ENCODE peak calls at places on chromosomes 3 and 15, in nine cellular contexts. W, S, U, Y, C, Q, I, N and F are unnamed samples.

GRCh38 chr15:50543556-50543955 is 2.9 kb downstream of the USP50 start:
- DNase-seq in W (no peak), S (no peak), U (no peak), Y (no peak), C (no peak), Q (peak; percentile 9), I (no peak), N (no peak), F (no peak)

GRCh38 chr3:152241142-152242067 is 27.3 kb upstream of the MBNL1 start:
- DNase-seq in W (no peak), S (no peak), U (no peak), Y (peak; percentile 57), C (no peak), Q (no peak), I (no peak), N (no peak), F (no peak)

GRCh38 chr15:41832875-41833274 is 5.0 kb downstream of the JMJD7 start:
- DNase-seq in W (no peak), S (no peak), U (no peak), Y (no peak), C (peak; percentile 48), Q (no peak), I (no peak), N (no peak), F (no peak)

GRCh38 chr3:134242649-134243637 is 7.7 kb downstream of the RYK start:
- DNase-seq in W (no peak), S (no peak), U (no peak), Y (peak; percentile 41), C (no peak), Q (peak; percentile 92), I (peak; percentile 18), N (no peak), F (peak; percentile 71)

GRCh38 chr3:133691410-133692107 is 29.8 kb upstream of the TOPBP1 start:
- DNase-seq in W (no peak), S (no peak), U (no peak), Y (no peak), C (no peak), Q (peak; percentile 8), I (no peak), N (no peak), F (no peak)

GRCh38 chr3:52128118-52128683 is 26.0 kb downstream of the POC1A start:
- DNase-seq in W (no peak), S (no peak), U (no peak), Y (peak; percentile 79), C (peak; percentile 53), Q (peak; percentile 70), I (no peak), N (no peak), F (peak; percentile 26)

GRCh38 chr3:142509079-142509478 is 61.2 kb upstream of the XRN1 start:
- DNase-seq in W (no peak), S (no peak), U (no peak), Y (no peak), C (no peak), Q (no peak), I (no peak), N (no peak), F (no peak)

GRCh38 chr3:30527720-30528119 is 78.7 kb upstream of the TGFBR2 start:
- DNase-seq in W (no peak), S (no peak), U (no peak), Y (peak; percentile 96), C (no peak), Q (no peak), I (no peak), N (no peak), F (no peak)

GRCh38 chr3:89395996-89396395 is 288.6 kb downstream of the EPHA3 start:
- DNase-seq in W (no peak), S (no peak), U (no peak), Y (no peak), C (no peak), Q (no peak), I (no peak), N (no peak), F (no peak)

GRCh38 chr3:189372205-189372764 is 200.5 kb downstream of the TPRG1 start:
- DNase-seq in W (no peak), S (no peak), U (no peak), Y (no peak), C (no peak), Q (no peak), I (no peak), N (no peak), F (no peak)

GRCh38 chr15:79133309-79133708 is 42.7 kb upstream of the RASGRF1 start:
- DNase-seq in W (no peak), S (no peak), U (no peak), Y (no peak), C (no peak), Q (no peak), I (no peak), N (no peak), F (no peak)

GRCh38 chr3:196537319-196537984 is 22.3 kb upstream of the SMCO1 start:
- DNase-seq in W (peak; percentile 37), S (peak; percentile 49), U (no peak), Y (no peak), C (peak; percentile 52), Q (peak; percentile 13), I (peak; percentile 65), N (peak; percentile 72), F (no peak)

GRCh38 chr3:133591271-133591742 is 17.8 kb downstream of the CDV3 start:
- DNase-seq in W (no peak), S (no peak), U (no peak), Y (peak; percentile 45), C (no peak), Q (peak; percentile 43), I (no peak), N (no peak), F (no peak)

GRCh38 chr3:41874022-41874421 is 87.9 kb downstream of the ULK4 start:
- DNase-seq in W (no peak), S (no peak), U (no peak), Y (no peak), C (no peak), Q (no peak), I (no peak), N (no peak), F (no peak)

GRCh38 chr3:14452676-14453367 is 50.4 kb downstream of the SLC6A6 start:
- DNase-seq in W (peak; percentile 88), S (no peak), U (peak; percentile 87), Y (peak; percentile 100), C (peak; percentile 94), Q (peak; percentile 98), I (peak; percentile 88), N (no peak), F (peak; percentile 99)

DNA sequence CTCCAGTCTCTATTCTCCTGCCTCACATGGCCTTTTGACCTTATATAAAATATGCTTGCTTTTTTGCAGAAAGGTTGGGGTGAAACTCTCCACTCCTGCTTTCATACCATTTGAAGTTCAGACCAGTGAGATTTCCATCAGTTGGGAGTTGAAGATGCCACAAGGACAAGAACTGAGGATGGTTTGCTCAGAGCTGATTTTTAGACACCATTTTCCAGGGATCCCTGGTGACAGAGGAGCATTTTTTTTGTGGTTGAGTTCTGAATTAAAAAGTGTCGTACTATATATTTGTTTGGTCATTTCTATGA is 8.8 kb upstream of the TM4SF1 start:
- DNase-seq in W (no peak), S (no peak), U (no peak), Y (no peak), C (no peak), Q (no peak), I (no peak), N (no peak), F (no peak)
- H3K4me3 ChIP-seq in W (no peak overlapping the region), S (no peak overlapping the region), U (no peak overlapping the region), Y (no peak overlapping the region), C (no peak overlapping the region), Q (no peak overlapping the region), I (no peak overlapping the region), N (no peak overlapping the region), F (no peak overlapping the region)

GRCh38 chr3:78900879-78901278 is 866.9 kb downstream of the ROBO1 start:
- DNase-seq in W (no peak), S (no peak), U (no peak), Y (no peak), C (no peak), Q (no peak), I (no peak), N (no peak), F (no peak)
- H3K4me3 ChIP-seq in W (no peak overlapping the region), S (no peak overlapping the region), U (no peak overlapping the region), Y (no peak overlapping the region), C (no peak overlapping the region), Q (no peak overlapping the region), I (no peak overlapping the region), N (no peak overlapping the region), F (no peak overlapping the region)

GRCh38 chr3:71859128-71859519 is 74.2 kb upstream of the PROK2 start:
- DNase-seq in W (peak; percentile 22), S (peak; percentile 53), U (no peak), Y (peak; percentile 8), C (no peak), Q (no peak), I (no peak), N (no peak), F (no peak)

GRCh38 chr3:71863563-71864190 is 78.7 kb upstream of the PROK2 start:
- DNase-seq in W (no peak), S (no peak), U (no peak), Y (no peak), C (no peak), Q (no peak), I (no peak), N (no peak), F (no peak)

GRCh38 chr3:71865727-71866126 is 80.8 kb upstream of the PROK2 start:
- DNase-seq in W (no peak), S (no peak), U (no peak), Y (no peak), C (no peak), Q (no peak), I (no peak), N (no peak), F (no peak)

GRCh38 chr3:71858493-71859127 is 73.7 kb upstream of the PROK2 start:
- DNase-seq in W (no peak), S (no peak), U (no peak), Y (no peak), C (no peak), Q (no peak), I (no peak), N (no peak), F (no peak)

DNA sequence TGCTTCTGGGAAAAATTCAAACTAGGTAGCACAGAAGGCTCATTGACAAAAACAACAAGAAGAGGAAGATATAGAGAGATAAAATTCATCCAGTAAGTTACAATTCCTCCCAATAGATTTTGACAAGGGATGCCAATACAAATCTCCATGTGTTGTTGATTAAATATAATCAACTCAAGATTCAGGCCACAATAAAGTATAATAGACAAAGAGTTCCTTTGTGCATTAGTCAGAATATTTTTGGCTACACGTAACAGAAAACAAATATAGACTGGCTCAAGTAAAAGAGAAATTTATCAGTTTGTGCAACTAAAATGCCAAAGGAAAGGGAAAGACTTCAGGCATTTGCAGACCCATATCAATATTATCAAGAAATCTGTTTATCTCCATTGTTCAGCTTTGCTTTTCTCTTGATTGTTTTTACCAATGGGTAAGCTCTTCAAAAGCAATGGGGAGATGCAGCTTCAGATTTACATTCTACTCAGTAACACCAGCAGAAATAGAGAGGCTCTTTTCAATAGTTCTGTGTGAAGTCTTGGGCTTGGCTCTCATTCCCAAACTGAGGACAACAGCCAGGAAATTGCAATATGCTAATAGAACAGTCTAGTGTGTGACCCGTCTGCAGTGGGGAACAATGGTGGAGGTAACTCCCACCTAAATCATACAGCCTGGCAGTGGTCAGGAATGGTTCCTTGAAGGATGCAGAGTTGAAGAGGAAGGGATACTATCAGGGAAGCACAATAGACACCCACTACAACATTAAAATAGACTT is 77.6 kb upstream of the PROK2 start:
- DNase-seq in W (no peak), S (no peak), U (no peak), Y (no peak), C (no peak), Q (no peak), I (no peak), N (no peak), F (no peak)
- H3K4me3 ChIP-seq in W (no peak overlapping the region), S (no peak overlapping the region), U (no peak overlapping the region), Y (no peak overlapping the region), C (no peak overlapping the region), Q (no peak overlapping the region), I (no peak overlapping the region), N (no peak overlapping the region), F (no peak overlapping the region)

GRCh38 chr3:147422934-147423599 is 13.9 kb downstream of the ZIC1 start:
- DNase-seq in W (no peak), S (no peak), U (no peak), Y (no peak), C (no peak), Q (no peak), I (no peak), N (no peak), F (no peak)
- H3K4me3 ChIP-seq in W (no peak overlapping the region), S (no peak overlapping the region), U (no peak overlapping the region), Y (no peak overlapping the region), C (no peak overlapping the region), Q (no peak overlapping the region), I (no peak overlapping the region), N (no peak overlapping the region), F (no peak overlapping the region)